ENCODE peak calls at places on chromosomes 12 and 14, in nine cellular contexts. V is hepatocyte; A is stimulated activated naive CD8-positive, alpha-beta T cell treated with anti-CD3 and anti-CD28 coated beads, Interleukin-15, Interleukin-2, amounts not matched to agents 100 U/mL and 50 U/mL, for 24 hours; U is naive thymus-derived CD4-positive, alpha-beta T cell; K is AG08396; Z is RKO; C is activated naive CD8-positive, alpha-beta T cell treated with anti-CD3 and anti-CD28 coated beads for 36 hours; Q is hypothalamus; L is hippocampal formation. G is an unnamed sample.

GRCh38 chr14:87813211-87813610 is 179.8 kb downstream of the GALC start:
- DNase-seq in V (no peak), A (no peak), U (no peak), K (no peak), Z (no peak), C (no peak), Q (no peak), L (no peak), G (no peak)

GRCh38 chr12:2288001-2288400 is 235.2 kb downstream of the CACNA1C start:
- DNase-seq in V (peak), A (no peak), U (no peak), K (no peak), Z (no peak), C (no peak), Q (no peak), L (no peak), G (no peak)

GRCh38 chr14:62179367-62180018 is 417.3 kb downstream of the SNAPC1 start:
- DNase-seq in V (peak), A (peak), U (no peak), K (peak), Z (peak), C (peak), Q (peak), L (peak), G (no peak)

GRCh38 chr12:51915003-51915625 is 7.8 kb downstream of the ACVRL1 start:
- DNase-seq in V (no peak), A (no peak), U (no peak), K (no peak), Z (no peak), C (no peak), Q (no peak), L (no peak), G (no peak)

GRCh38 chr12:122990961-122991622 is 10.6 kb downstream of the ARL6IP4 start:
- DNase-seq in V (no peak), A (no peak), U (no peak), K (no peak), Z (no peak), C (no peak), Q (no peak), L (no peak), G (no peak)

GRCh38 chr12:75784591-75784990 is 247.0 kb downstream of the PHLDA1 start:
- DNase-seq in V (peak), A (no peak), U (no peak), K (peak), Z (peak), C (no peak), Q (no peak), L (no peak), G (no peak)

GRCh38 chr12:116594325-116595038 is 35.3 kb downstream of the MAP1LC3B2 start:
- DNase-seq in V (no peak), A (peak), U (peak), K (no peak), Z (no peak), C (peak), Q (no peak), L (no peak), G (peak)

GRCh38 chr12:3310271-3311026 is 180.6 kb upstream of the PRMT8 start:
- DNase-seq in V (no peak), A (no peak), U (no peak), K (no peak), Z (no peak), C (no peak), Q (no peak), L (no peak), G (no peak)

GRCh38 chr14:105204206-105204930 is 23.3 kb upstream of the NUDT14 start:
- DNase-seq in V (no peak), A (no peak), U (no peak), K (peak), Z (no peak), C (no peak), Q (no peak), L (peak), G (no peak)

GRCh38 chr14:102775855-102776760 is 1.1 kb upstream of the TRAF3 start:
- DNase-seq in V (peak), A (peak), U (no peak), K (peak), Z (peak), C (peak), Q (no peak), L (no peak), G (no peak)

GRCh38 chr12:41972196-41972994 is 172.3 kb downstream of the GXYLT1 start:
- DNase-seq in V (no peak), A (no peak), U (no peak), K (no peak), Z (no peak), C (no peak), Q (no peak), L (no peak), G (no peak)

GRCh38 chr14:59061292-59061691 is 127.2 kb upstream of the DAAM1 start:
- DNase-seq in V (no peak), A (no peak), U (no peak), K (no peak), Z (no peak), C (no peak), Q (no peak), L (no peak), G (no peak)

GRCh38 chr14:100827140-100827517 is 1.2 kb downstream of the MEG3 start:
- DNase-seq in V (no peak), A (peak), U (no peak), K (peak), Z (no peak), C (no peak), Q (no peak), L (no peak), G (no peak)

GRCh38 chr12:80325167-80325959 is 118.7 kb upstream of the PTPRQ start:
- DNase-seq in V (no peak), A (no peak), U (no peak), K (no peak), Z (no peak), C (no peak), Q (no peak), L (no peak), G (no peak)

GRCh38 chr12:128930591-128930990 is 77.3 kb downstream of the GLT1D1 start:
- DNase-seq in V (no peak), A (no peak), U (no peak), K (no peak), Z (no peak), C (no peak), Q (no peak), L (no peak), G (no peak)

GRCh38 chr14:61631044-61631692 is 64.1 kb upstream of the HIF1A start:
- DNase-seq in V (no peak), A (no peak), U (no peak), K (no peak), Z (no peak), C (no peak), Q (no peak), L (no peak), G (no peak)

GRCh38 chr14:52080171-52080800 is 11.4 kb upstream of the NID2 start:
- DNase-seq in V (no peak), A (no peak), U (no peak), K (no peak), Z (no peak), C (no peak), Q (no peak), L (no peak), G (no peak)